ENCODE peak calls at places on chromosomes 1 and 21, in seven cellular contexts. One of them, this sample, is unnamed.

GRCh38 chr1:9909222-9910046 is 635 bp downstream of the CTNNBIP1 start:
- DNase-seq in AG09309: no peak
- DNase-seq in fibroblast of pulmonary artery: peak
- DNase-seq in cardiac fibroblast: no peak
- DNase-seq in spleen: peak
- DNase-seq in fibroblast of mammary gland: peak
- DNase-seq in tibial nerve: no peak
- DNase-seq in this sample: no peak

GRCh38 chr1:59985901-59986735 is 59.5 kb upstream of the CYP2J2 start:
- DNase-seq in tibial nerve: no peak
- DNase-seq in fibroblast of pulmonary artery: peak
- DNase-seq in spleen: no peak
- DNase-seq in AG09309: no peak
- DNase-seq in cardiac fibroblast: no peak
- DNase-seq in fibroblast of mammary gland: peak
- DNase-seq in this sample: peak

GRCh38 chr21:37793660-37794059 is 122.6 kb downstream of the KCNJ6 start:
- DNase-seq in fibroblast of mammary gland: no peak
- DNase-seq in cardiac fibroblast: peak
- DNase-seq in AG09309: no peak
- DNase-seq in spleen: no peak
- DNase-seq in tibial nerve: no peak
- DNase-seq in fibroblast of pulmonary artery: peak
- DNase-seq in this sample: no peak

GRCh38 chr1:31161571-31161970 is 78.1 kb downstream of the NKAIN1 start:
- DNase-seq in spleen: no peak
- DNase-seq in AG09309: no peak
- DNase-seq in fibroblast of pulmonary artery: no peak
- DNase-seq in fibroblast of mammary gland: no peak
- DNase-seq in cardiac fibroblast: no peak
- DNase-seq in tibial nerve: no peak
- DNase-seq in this sample: no peak

GRCh38 chr1:59827055-59827643 is 12.4 kb downstream of the HOOK1 start:
- DNase-seq in tibial nerve: no peak
- DNase-seq in AG09309: no peak
- DNase-seq in spleen: no peak
- DNase-seq in cardiac fibroblast: no peak
- DNase-seq in fibroblast of mammary gland: no peak
- DNase-seq in fibroblast of pulmonary artery: no peak
- DNase-seq in this sample: no peak

GRCh38 chr21:44401386-44402160 is 48.2 kb downstream of the TRPM2 start:
- DNase-seq in spleen: peak
- DNase-seq in AG09309: no peak
- DNase-seq in tibial nerve: no peak
- DNase-seq in cardiac fibroblast: no peak
- DNase-seq in fibroblast of pulmonary artery: no peak
- DNase-seq in fibroblast of mammary gland: no peak
- DNase-seq in this sample: no peak

GRCh38 chr1:14017531-14017961 is 317.6 kb downstream of the PRDM2 start:
- DNase-seq in fibroblast of mammary gland: peak
- DNase-seq in fibroblast of pulmonary artery: no peak
- DNase-seq in cardiac fibroblast: no peak
- DNase-seq in AG09309: no peak
- DNase-seq in tibial nerve: no peak
- DNase-seq in spleen: no peak
- DNase-seq in this sample: no peak

GRCh38 chr21:37145635-37146111 is 72.6 kb downstream of the TTC3 start:
- DNase-seq in spleen: no peak
- DNase-seq in cardiac fibroblast: peak
- DNase-seq in AG09309: no peak
- DNase-seq in fibroblast of mammary gland: peak
- DNase-seq in fibroblast of pulmonary artery: no peak
- DNase-seq in tibial nerve: no peak
- DNase-seq in this sample: peak

GRCh38 chr1:116902718-116903390 is 6.9 kb upstream of the PTGFRN start:
- DNase-seq in cardiac fibroblast: no peak
- DNase-seq in fibroblast of mammary gland: no peak
- DNase-seq in fibroblast of pulmonary artery: no peak
- DNase-seq in tibial nerve: no peak
- DNase-seq in AG09309: no peak
- DNase-seq in spleen: no peak
- DNase-seq in this sample: no peak

GRCh38 chr1:110673805-110674336 is 869 bp downstream of the KCNA3 start:
- DNase-seq in spleen: no peak
- DNase-seq in cardiac fibroblast: no peak
- DNase-seq in tibial nerve: no peak
- DNase-seq in fibroblast of pulmonary artery: no peak
- DNase-seq in AG09309: no peak
- DNase-seq in fibroblast of mammary gland: no peak
- DNase-seq in this sample: no peak

GRCh38 chr1:222736470-222736869 is 532 bp upstream of the FAM177B start:
- DNase-seq in AG09309: no peak
- DNase-seq in spleen: no peak
- DNase-seq in fibroblast of pulmonary artery: no peak
- DNase-seq in cardiac fibroblast: no peak
- DNase-seq in fibroblast of mammary gland: no peak
- DNase-seq in tibial nerve: no peak
- DNase-seq in this sample: no peak

GRCh38 chr1:109151146-109151545 is 37.2 kb downstream of the ELAPOR1 start:
- DNase-seq in fibroblast of mammary gland: peak
- DNase-seq in spleen: no peak
- DNase-seq in fibroblast of pulmonary artery: peak
- DNase-seq in AG09309: no peak
- DNase-seq in tibial nerve: no peak
- DNase-seq in cardiac fibroblast: peak
- DNase-seq in this sample: no peak

DNA sequence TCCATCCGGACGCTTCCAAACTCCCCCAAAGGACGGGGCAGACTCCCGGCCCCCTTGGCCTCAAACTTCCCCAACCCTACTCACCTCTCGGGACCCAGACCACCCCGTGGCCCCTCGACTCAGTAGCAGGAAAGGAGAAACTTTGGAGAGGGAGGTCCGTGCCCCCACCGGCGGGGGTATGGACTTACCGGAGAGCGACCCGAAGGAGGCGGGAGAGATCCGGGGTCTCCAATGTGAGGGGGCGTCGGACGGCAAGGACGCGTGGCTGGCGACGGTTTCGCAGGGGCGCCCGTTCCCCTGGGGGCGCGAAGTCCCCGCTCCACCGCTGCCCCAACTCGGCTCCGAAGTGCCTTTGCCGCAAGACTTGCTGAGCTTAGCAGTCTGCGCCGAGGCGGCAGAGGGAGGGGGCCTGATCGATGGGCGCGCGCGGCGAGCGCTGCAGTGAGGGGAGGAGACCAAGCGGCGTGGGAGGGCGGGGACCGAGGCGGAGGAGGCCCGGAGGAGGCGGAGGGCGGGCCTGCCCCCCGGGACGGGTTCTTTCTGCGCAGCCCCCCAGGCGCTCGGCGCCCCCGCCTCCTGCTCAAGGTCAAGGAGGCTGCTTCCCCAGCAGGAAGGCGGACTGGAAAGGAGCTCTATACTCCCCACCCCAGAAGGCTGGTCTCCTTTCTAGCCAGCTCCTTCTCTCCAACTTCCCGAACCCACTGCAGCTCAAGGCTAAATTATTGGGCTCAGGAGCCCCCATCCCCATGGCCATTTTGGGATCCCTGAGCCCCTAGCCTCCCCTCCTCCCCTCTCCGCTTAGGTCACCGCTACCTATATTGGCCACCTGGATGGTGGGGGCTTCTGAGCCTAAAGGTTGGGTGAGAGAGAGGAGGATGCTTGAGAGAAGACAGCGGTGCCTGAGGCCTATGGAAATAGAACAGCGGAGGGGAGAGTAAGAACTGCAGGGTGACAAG is at the start of gene SYT2:
- DNase-seq in fibroblast of pulmonary artery: peak
- DNase-seq in fibroblast of mammary gland: no peak
- DNase-seq in AG09309: no peak
- DNase-seq in tibial nerve: no peak
- DNase-seq in cardiac fibroblast: no peak
- DNase-seq in spleen: peak
- DNase-seq in this sample: no peak
- H3K4me3 ChIP-seq in fibroblast of pulmonary artery: peak
- H3K4me3 ChIP-seq in fibroblast of mammary gland: no peak
- H3K4me3 ChIP-seq in AG09309: no peak
- H3K4me3 ChIP-seq in tibial nerve: peak
- H3K4me3 ChIP-seq in cardiac fibroblast: peak
- H3K4me3 ChIP-seq in spleen: no peak
- H3K4me3 ChIP-seq in this sample: peak

GRCh38 chr1:157178490-157178889 is 40.3 kb upstream of the ETV3 start:
- DNase-seq in AG09309: no peak
- DNase-seq in fibroblast of mammary gland: no peak
- DNase-seq in spleen: no peak
- DNase-seq in tibial nerve: no peak
- DNase-seq in fibroblast of pulmonary artery: no peak
- DNase-seq in cardiac fibroblast: no peak
- DNase-seq in this sample: no peak

GRCh38 chr1:157181258-157181657 is 43.1 kb upstream of the ETV3 start:
- DNase-seq in fibroblast of mammary gland: no peak
- DNase-seq in fibroblast of pulmonary artery: no peak
- DNase-seq in AG09309: no peak
- DNase-seq in spleen: no peak
- DNase-seq in tibial nerve: no peak
- DNase-seq in cardiac fibroblast: no peak
- DNase-seq in this sample: no peak

GRCh38 chr1:157176016-157176415 is 37.8 kb upstream of the ETV3 start:
- DNase-seq in fibroblast of pulmonary artery: no peak
- DNase-seq in spleen: no peak
- DNase-seq in fibroblast of mammary gland: no peak
- DNase-seq in AG09309: no peak
- DNase-seq in tibial nerve: no peak
- DNase-seq in cardiac fibroblast: no peak
- DNase-seq in this sample: no peak

GRCh38 chr1:157176591-157177121 is 38.5 kb upstream of the ETV3 start:
- DNase-seq in fibroblast of mammary gland: no peak
- DNase-seq in tibial nerve: no peak
- DNase-seq in cardiac fibroblast: no peak
- DNase-seq in AG09309: no peak
- DNase-seq in spleen: no peak
- DNase-seq in fibroblast of pulmonary artery: no peak
- DNase-seq in this sample: no peak

DNA sequence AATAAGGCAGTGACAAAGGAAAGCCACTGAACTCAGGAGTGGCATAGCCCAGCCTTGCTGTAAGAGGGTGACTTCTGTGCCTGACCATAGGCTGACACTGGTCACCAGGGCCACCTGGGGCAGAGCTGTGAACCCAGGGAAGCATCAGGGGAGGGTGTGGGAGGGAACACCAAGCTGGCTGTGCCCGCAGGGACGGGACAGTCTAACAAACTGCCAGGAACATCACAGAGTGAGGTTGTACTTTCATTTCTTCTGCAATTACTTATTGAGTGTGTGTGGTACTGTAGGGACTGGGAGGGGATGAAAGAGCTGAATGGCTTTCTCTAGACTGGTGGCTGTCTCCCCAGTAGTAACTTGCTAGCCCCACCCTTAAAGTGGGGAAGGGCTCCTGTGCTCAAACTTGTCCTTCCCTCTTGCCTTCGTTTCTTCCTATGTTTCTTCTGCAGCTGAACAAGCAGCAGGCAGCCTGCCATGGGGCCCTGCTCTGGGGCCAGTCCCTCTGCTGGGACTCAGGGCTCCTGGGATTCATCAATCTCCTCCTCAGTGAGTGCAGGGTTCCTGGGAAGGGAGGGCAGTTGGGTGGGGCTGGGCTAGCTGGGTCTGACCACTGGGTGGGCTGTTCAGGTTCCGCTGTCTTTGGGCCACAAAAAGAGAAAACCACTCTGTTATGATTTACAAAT is 39.6 kb upstream of the ETV3 start:
- DNase-seq in spleen: no peak
- DNase-seq in AG09309: no peak
- DNase-seq in tibial nerve: no peak
- DNase-seq in fibroblast of pulmonary artery: no peak
- DNase-seq in cardiac fibroblast: no peak
- DNase-seq in fibroblast of mammary gland: no peak
- DNase-seq in this sample: no peak
- TF ChIP-seq CTCF in spleen: no peak
- TF ChIP-seq CTCF in AG09309: no peak
- TF ChIP-seq CTCF in tibial nerve: no peak
- TF ChIP-seq CTCF in fibroblast of pulmonary artery: no peak
- TF ChIP-seq CTCF in cardiac fibroblast: no peak
- TF ChIP-seq CTCF in fibroblast of mammary gland: no peak
- TF ChIP-seq CTCF in this sample: no peak

DNA sequence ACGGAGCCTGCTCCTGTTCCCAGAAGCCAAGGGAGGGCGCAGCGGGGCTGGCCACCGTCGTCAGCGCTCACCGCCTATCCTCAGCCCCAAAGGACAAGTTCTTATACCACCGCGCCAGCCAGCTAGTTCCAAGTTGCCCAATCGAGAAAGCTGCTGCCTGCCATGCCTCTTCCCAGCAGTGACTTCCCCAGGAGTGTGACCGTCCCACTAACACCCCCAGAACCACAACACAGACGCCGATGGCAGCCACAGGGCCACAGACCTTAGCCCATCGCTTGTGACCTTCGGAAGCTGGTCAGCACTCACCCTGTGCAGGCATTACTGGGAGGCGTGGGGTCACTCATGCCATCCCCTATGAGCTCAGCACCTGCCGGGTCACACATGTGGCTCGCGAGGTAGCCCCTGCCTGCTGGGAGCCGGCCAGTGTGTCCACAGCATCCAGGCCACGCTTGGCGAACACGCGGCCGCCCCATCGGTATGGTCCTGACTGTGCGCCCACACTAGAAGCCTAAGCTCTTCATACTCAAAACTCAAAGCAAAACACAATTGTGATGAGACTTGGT is 20.1 kb downstream of the NADK start:
- DNase-seq in fibroblast of pulmonary artery: no peak
- DNase-seq in cardiac fibroblast: no peak
- DNase-seq in fibroblast of mammary gland: no peak
- DNase-seq in tibial nerve: no peak
- DNase-seq in AG09309: no peak
- DNase-seq in spleen: peak
- DNase-seq in this sample: no peak
- H3K4me3 ChIP-seq in fibroblast of pulmonary artery: no peak
- H3K4me3 ChIP-seq in cardiac fibroblast: no peak
- H3K4me3 ChIP-seq in fibroblast of mammary gland: no peak
- H3K4me3 ChIP-seq in tibial nerve: no peak
- H3K4me3 ChIP-seq in AG09309: no peak
- H3K4me3 ChIP-seq in spleen: no peak
- H3K4me3 ChIP-seq in this sample: no peak

GRCh38 chr1:16119926-16120325 is 35.9 kb downstream of the EPHA2 start:
- DNase-seq in tibial nerve: no peak
- DNase-seq in AG09309: no peak
- DNase-seq in cardiac fibroblast: no peak
- DNase-seq in fibroblast of mammary gland: no peak
- DNase-seq in fibroblast of pulmonary artery: no peak
- DNase-seq in spleen: peak
- DNase-seq in this sample: no peak
- TF ChIP-seq CTCF in tibial nerve: no peak
- TF ChIP-seq CTCF in AG09309: no peak
- TF ChIP-seq CTCF in cardiac fibroblast: no peak
- TF ChIP-seq CTCF in fibroblast of mammary gland: no peak
- TF ChIP-seq CTCF in fibroblast of pulmonary artery: no peak
- TF ChIP-seq CTCF in spleen: no peak
- TF ChIP-seq CTCF in this sample: no peak

GRCh38 chr1:81600363-81600762 is 200.4 kb upstream of the ADGRL2 start:
- DNase-seq in tibial nerve: no peak
- DNase-seq in AG09309: no peak
- DNase-seq in spleen: no peak
- DNase-seq in cardiac fibroblast: no peak
- DNase-seq in fibroblast of pulmonary artery: no peak
- DNase-seq in fibroblast of mammary gland: no peak
- DNase-seq in this sample: no peak
- H3K4me3 ChIP-seq in tibial nerve: no peak
- H3K4me3 ChIP-seq in AG09309: no peak
- H3K4me3 ChIP-seq in spleen: no peak
- H3K4me3 ChIP-seq in cardiac fibroblast: no peak
- H3K4me3 ChIP-seq in fibroblast of pulmonary artery: no peak
- H3K4me3 ChIP-seq in fibroblast of mammary gland: no peak
- H3K4me3 ChIP-seq in this sample: no peak